ENCODE peak calls at places on chromosomes 2 and 18, in nine cellular contexts. P is HTR-8/SVneo; C is left lung; H is stimulated activated CD4-positive, alpha-beta T cell treated with anti-CD3 and anti-CD28 coated beads, Interleukin-15, amount 100 ng/mL, for 48 hours; O is GF-D8; A is A549; D is KBM-7; K is AG08395; R is HFFc6. X is an unnamed sample.

GRCh38 chr2:101638817-101639605 is 58.5 kb upstream of the MAP4K4 start:
- DNase-seq in A (no peak), P (no peak), O (no peak), H (no peak), K (no peak), C (no peak), R (no peak), D (no peak), X (no peak)

GRCh38 chr2:66405473-66405872 is 29.5 kb upstream of the MEIS1 start:
- DNase-seq in O (no peak), A (no peak), D (no peak), C (no peak), H (no peak), R (no peak), K (no peak), P (no peak), X (no peak)

GRCh38 chr2:176729706-176730569 is 460.7 kb downstream of the MTX2 start:
- DNase-seq in C (no peak), O (no peak), P (no peak), K (peak; percentile 57), H (no peak), R (peak; percentile 18), D (no peak), A (no peak), X (no peak)

GRCh38 chr2:169526451-169526850 is 16.9 kb downstream of the KLHL41 start:
- DNase-seq in K (no peak), C (no peak), R (no peak), O (no peak), D (no peak), P (no peak), H (no peak), A (no peak), X (no peak)

GRCh38 chr2:43081131-43081745 is 145.2 kb downstream of the ZFP36L2 start:
- DNase-seq in P (no peak), R (no peak), O (no peak), A (no peak), K (no peak), D (no peak), C (no peak), H (no peak), X (no peak)

GRCh38 chr18:48676346-48676745 is 137.5 kb downstream of the CTIF start:
- DNase-seq in O (peak; percentile 10), A (no peak), C (no peak), D (no peak), R (no peak), H (no peak), K (no peak), P (no peak), X (no peak)

GRCh38 chr2:53826587-53827397 is 33.0 kb downstream of the GPR75 start:
- DNase-seq in P (no peak), C (no peak), R (no peak), K (peak; percentile 6), O (no peak), D (no peak), H (no peak), A (no peak), X (peak; percentile 33)

GRCh38 chr2:230658877-230659652 is 53.6 kb upstream of the CAB39 start:
- DNase-seq in C (no peak), O (peak; percentile 99), D (peak; percentile 99), A (no peak), R (no peak), K (no peak), H (peak; percentile 72), P (no peak), X (no peak)

GRCh38 chr2:176892818-176893217 is 319.8 kb upstream of the HNRNPA3 start:
- DNase-seq in R (no peak), A (no peak), K (no peak), D (no peak), H (no peak), O (no peak), C (no peak), P (no peak), X (no peak)

GRCh38 chr18:57882465-57882864 is 79.3 kb upstream of the ATP8B1 start:
- DNase-seq in H (no peak), A (no peak), C (no peak), P (no peak), D (no peak), O (no peak), K (no peak), R (no peak), X (no peak)

GRCh38 chr2:237467447-237468179 is 19.4 kb upstream of the MLPH start:
- DNase-seq in A (no peak), O (no peak), P (no peak), C (no peak), H (no peak), D (no peak), R (no peak), K (no peak), X (no peak)

GRCh38 chr18:987325-988186 is 82.9 kb downstream of the ADCYAP1 start:
- DNase-seq in D (no peak), K (no peak), A (peak; percentile 4), H (no peak), C (no peak), P (peak; percentile 26), R (no peak), O (no peak), X (no peak)

GRCh38 chr2:238247002-238247822 is 7.4 kb upstream of the HES6 start:
- DNase-seq in P (no peak), C (peak; percentile 34), O (no peak), R (no peak), H (no peak), K (no peak), D (no peak), A (no peak), X (no peak)

GRCh38 chr2:140698736-140699135 is 1432.1 kb downstream of the LRP1B start:
- DNase-seq in O (no peak), C (no peak), A (no peak), H (no peak), R (no peak), P (no peak), D (no peak), K (no peak), X (no peak)

GRCh38 chr2:16351541-16351940 is 314.1 kb downstream of the CYRIA start:
- DNase-seq in O (no peak), P (no peak), A (no peak), H (no peak), R (no peak), D (no peak), K (no peak), C (no peak), X (no peak)

X was measured in substantia nigra.